ENCODE peak calls at places on chromosomes 12 and 14, in nine cellular contexts. I is stimulated activated CD4-positive, alpha-beta T cell treated with anti-CD3 and anti-CD28 coated beads, Interleukin-4, amount 100 ng/mL, for 48 hours; Z is H4; S is stimulated activated CD8-positive, alpha-beta memory T cell treated with anti-CD3 and anti-CD28 coated beads, Interleukin-15, amount 100 ng/mL, for 24 hours; P is T-helper 9 cell; H is AG04449; G is CD4-positive, alpha-beta T cell; M is dermis blood vessel endothelial cell; A is omental fat pad. F is an unnamed sample.

GRCh38 chr12:6452908-6453630 is 1.2 kb downstream of the TAPBPL start:
- DNase-seq in I (no peak), Z (peak), S (no peak), P (no peak), H (no peak), G (no peak), M (peak), A (no peak), F (no peak)

GRCh38 chr12:2212971-2213869 is 160.4 kb downstream of the CACNA1C start:
- DNase-seq in I (no peak), Z (no peak), S (no peak), P (no peak), H (no peak), G (no peak), M (no peak), A (no peak), F (no peak)

GRCh38 chr14:91252901-91253794 is 8.6 kb upstream of the GPR68 start:
- DNase-seq in I (no peak), Z (no peak), S (no peak), P (peak), H (no peak), G (no peak), M (peak), A (no peak), F (no peak)

GRCh38 chr12:128316981-128317526 is 50.1 kb downstream of the TMEM132C start:
- DNase-seq in I (no peak), Z (peak), S (no peak), P (no peak), H (no peak), G (no peak), M (no peak), A (no peak), F (no peak)

GRCh38 chr12:15806826-15807225 is 17.6 kb upstream of the EPS8 start:
- DNase-seq in I (no peak), Z (no peak), S (no peak), P (no peak), H (no peak), G (no peak), M (no peak), A (no peak), F (no peak)

GRCh38 chr12:130714591-130715149 is 1.4 kb downstream of the RIMBP2 start:
- DNase-seq in I (no peak), Z (no peak), S (no peak), P (no peak), H (no peak), G (no peak), M (no peak), A (no peak), F (no peak)

GRCh38 chr14:23366163-23366921 is 1.4 kb upstream of the EFS start:
- DNase-seq in I (no peak), Z (no peak), S (no peak), P (no peak), H (no peak), G (no peak), M (no peak), A (peak), F (peak)

GRCh38 chr12:125773033-125773432 is 707.8 kb downstream of the AACS start:
- DNase-seq in I (peak), Z (peak), S (no peak), P (no peak), H (no peak), G (no peak), M (no peak), A (no peak), F (no peak)

GRCh38 chr12:15928345-15928744 is 17.2 kb downstream of the DERA start:
- DNase-seq in I (no peak), Z (peak), S (no peak), P (no peak), H (peak), G (no peak), M (peak), A (no peak), F (peak)

GRCh38 chr14:68931474-68932051 is 47.5 kb downstream of the ACTN1 start:
- DNase-seq in I (no peak), Z (no peak), S (no peak), P (no peak), H (no peak), G (no peak), M (no peak), A (no peak), F (no peak)

GRCh38 chr14:74658535-74659130 is 46.6 kb upstream of the LTBP2 start:
- DNase-seq in I (no peak), Z (no peak), S (no peak), P (no peak), H (no peak), G (no peak), M (peak), A (no peak), F (no peak)

GRCh38 chr12:111756196-111756595 is 10.5 kb upstream of the ALDH2 start:
- DNase-seq in I (no peak), Z (no peak), S (no peak), P (no peak), H (no peak), G (no peak), M (no peak), A (no peak), F (no peak)

GRCh38 chr12:131274906-131275305 is 321.2 kb downstream of the ADGRD1 start:
- DNase-seq in I (no peak), Z (no peak), S (no peak), P (no peak), H (no peak), G (no peak), M (no peak), A (no peak), F (no peak)

GRCh38 chr12:132178801-132179401 is 34.6 kb downstream of the NOC4L start:
- DNase-seq in I (no peak), Z (no peak), S (no peak), P (peak), H (no peak), G (peak), M (no peak), A (no peak), F (no peak)

GRCh38 chr12:52628111-52628507 is 9.8 kb upstream of the KRT73 start:
- DNase-seq in I (no peak), Z (no peak), S (no peak), P (no peak), H (no peak), G (no peak), M (no peak), A (no peak), F (no peak)

GRCh38 chr12:15044461-15044860 is 71.6 kb downstream of the PDE6H start:
- DNase-seq in I (no peak), Z (no peak), S (no peak), P (no peak), H (peak), G (no peak), M (no peak), A (no peak), F (no peak)

GRCh38 chr12:81176796-81177195 is 98.9 kb downstream of the ACSS3 start:
- DNase-seq in I (no peak), Z (no peak), S (no peak), P (no peak), H (no peak), G (no peak), M (peak), A (no peak), F (no peak)

GRCh38 chr14:25121342-25122129 is 71.6 kb upstream of the STXBP6 start:
- DNase-seq in I (no peak), Z (peak), S (no peak), P (no peak), H (no peak), G (no peak), M (no peak), A (no peak), F (no peak)

GRCh38 chr14:100398044-100398443 is 74.9 kb downstream of the SLC25A47 start:
- DNase-seq in I (no peak), Z (no peak), S (no peak), P (no peak), H (no peak), G (no peak), M (no peak), A (no peak), F (no peak)

GRCh38 chr14:29999013-29999539 is 71.4 kb upstream of the PRKD1 start:
- DNase-seq in I (no peak), Z (no peak), S (no peak), P (no peak), H (no peak), G (no peak), M (no peak), A (no peak), F (no peak)

GRCh38 chr12:78398750-78399149 is 465.8 kb upstream of the SYT1 start:
- DNase-seq in I (no peak), Z (no peak), S (no peak), P (no peak), H (no peak), G (no peak), M (no peak), A (no peak), F (no peak)